ENCODE peak calls at places on chromosomes 6 and 20, in six cellular contexts. V, S, Q, E, L and P are unnamed samples.

GRCh38 chr6:11277275-11278206 is 45.1 kb upstream of the NEDD9 start:
- DNase-seq in E (no peak), S (no peak), L (peak; percentile 94), Q (no peak), V (no peak), P (peak; percentile 29)

GRCh38 chr20:22004946-22005345 is 299.5 kb downstream of the PAX1 start:
- DNase-seq in E (no peak), Q (no peak), L (no peak), S (no peak), V (no peak), P (no peak)

GRCh38 chr6:43673444-43674063 is 14.0 kb downstream of the MRPS18A start:
- DNase-seq in V (no peak), L (no peak), Q (no peak), S (no peak), E (no peak), P (peak; percentile 58)

GRCh38 chr6:41008011-41008410 is 31.0 kb downstream of the UNC5CL start:
- DNase-seq in V (no peak), E (no peak), Q (no peak), S (no peak), L (no peak), P (no peak)

GRCh38 chr20:60249436-60249835 is 291.2 kb downstream of the CDH26 start:
- DNase-seq in L (no peak), S (no peak), E (no peak), Q (no peak), V (no peak), P (no peak)

GRCh38 chr6:129612440-129612839 is 97.5 kb downstream of the ARHGAP18 start:
- DNase-seq in V (no peak), L (no peak), E (no peak), Q (no peak), S (no peak), P (no peak)

GRCh38 chr6:38603966-38604365 is 35.8 kb downstream of the BTBD9 start:
- DNase-seq in V (no peak), L (no peak), E (no peak), S (no peak), Q (no peak), P (no peak)

GRCh38 chr6:77638129-77638830 is 14.6 kb upstream of the MEI4 start:
- DNase-seq in S (no peak), E (no peak), V (no peak), Q (no peak), L (no peak), P (no peak)

GRCh38 chr6:157990321-157991066 is 8.8 kb downstream of the SYNJ2 start:
- DNase-seq in Q (no peak), E (no peak), V (no peak), L (no peak), S (no peak), P (no peak)

GRCh38 chr6:80789912-80790635 is 683.6 kb downstream of the BCKDHB start:
- DNase-seq in L (no peak), S (no peak), V (no peak), Q (no peak), E (no peak), P (no peak)

GRCh38 chr6:134177753-134178229 is 125.4 kb upstream of the SLC2A12 start:
- DNase-seq in L (no peak), S (peak; percentile 52), Q (peak; percentile 79), V (no peak), E (no peak), P (no peak)

GRCh38 chr20:31605031-31605901 is at the start of gene ID1:
- DNase-seq in L (no peak), E (peak; percentile 93), S (peak; percentile 97), Q (peak; percentile 99), V (peak; percentile 97), P (peak; percentile 95)

GRCh38 chr6:47661960-47662359 is 36.4 kb upstream of the ADGRF4 start:
- DNase-seq in L (no peak), E (no peak), V (no peak), Q (no peak), S (no peak), P (no peak)

GRCh38 chr6:41159415-41160082 is 3.4 kb downstream of the TREM2 start:
- DNase-seq in S (no peak), E (peak; percentile 17), V (no peak), L (no peak), Q (peak; percentile 68), P (no peak)

GRCh38 chr6:47669684-47670515 is 28.5 kb upstream of the ADGRF4 start:
- DNase-seq in S (no peak), E (no peak), V (no peak), L (no peak), Q (peak; percentile 78), P (no peak)

GRCh38 chr20:14336667-14337066 is 745 bp downstream of the FLRT3 start:
- DNase-seq in Q (no peak), L (no peak), S (no peak), V (no peak), E (no peak), P (no peak)

GRCh38 chr6:97282726-97283617 is at the start of gene MMS22L:
- DNase-seq in Q (peak; percentile 96), E (peak; percentile 95), L (peak; percentile 77), S (peak; percentile 96), V (peak; percentile 96), P (peak; percentile 93)

GRCh38 chr6:1390071-1390804 is 862 bp downstream of the FOXF2 start:
- DNase-seq in V (no peak), S (no peak), Q (no peak), E (peak; percentile 72), L (no peak), P (no peak)

GRCh38 chr6:140264451-140264850 is 890.0 kb upstream of the CITED2 start:
- DNase-seq in Q (no peak), L (no peak), E (no peak), S (no peak), V (no peak), P (no peak)

GRCh38 chr6:27213544-27214125 is 33.9 kb upstream of the PRSS16 start:
- DNase-seq in V (no peak), E (peak; percentile 82), L (no peak), S (no peak), Q (no peak), P (no peak)

GRCh38 chr20:51347871-51348270 is 194.6 kb downstream of the NFATC2 start:
- DNase-seq in L (no peak), V (peak; percentile 15), E (no peak), S (no peak), Q (no peak), P (no peak)

GRCh38 chr20:9884666-9885065 is 45.8 kb upstream of the PAK5 start:
- DNase-seq in S (no peak), V (no peak), Q (no peak), E (no peak), L (no peak), P (no peak)

GRCh38 chr6:129284225-129284624 is 401.3 kb downstream of the LAMA2 start:
- DNase-seq in Q (no peak), V (no peak), L (no peak), S (no peak), E (no peak), P (no peak)

GRCh38 chr6:170167657-170168159 is 123.2 kb downstream of the DLL1 start:
- DNase-seq in Q (no peak), L (no peak), S (no peak), V (peak; percentile 58), E (no peak), P (peak; percentile 32)
- TF ChIP-seq EP300 in Q (no peak), L (no peak), S (no peak), V (no peak), E (no peak), P (no peak)

GRCh38 chr6:18266524-18266908 is 2.2 kb upstream of the DEK start:
- DNase-seq in Q (no peak), S (no peak), L (no peak), V (no peak), E (no peak), P (no peak)
- TF ChIP-seq EP300 in Q (no peak), S (no peak), L (no peak), V (no peak), E (no peak), P (no peak)

GRCh38 chr20:45970646-45971424 is 1.2 kb downstream of the ZNF335 start:
- DNase-seq in V (no peak), E (no peak), L (no peak), S (peak; percentile 41), Q (no peak), P (peak; percentile 52)

GRCh38 chr20:45972500-45973183 is 639 bp upstream of the ZNF335 start:
- DNase-seq in E (no peak), Q (no peak), S (peak; percentile 13), L (no peak), V (peak; percentile 65), P (no peak)

GRCh38 chr20:45969712-45970634 is 2.0 kb downstream of the ZNF335 start:
- DNase-seq in V (peak; percentile 57), E (no peak), L (no peak), S (peak; percentile 19), Q (no peak), P (peak; percentile 47)

GRCh38 chr20:45971425-45971674 is 653 bp downstream of the ZNF335 start:
- DNase-seq in L (no peak), V (no peak), E (no peak), Q (no peak), S (no peak), P (no peak)

DNA sequence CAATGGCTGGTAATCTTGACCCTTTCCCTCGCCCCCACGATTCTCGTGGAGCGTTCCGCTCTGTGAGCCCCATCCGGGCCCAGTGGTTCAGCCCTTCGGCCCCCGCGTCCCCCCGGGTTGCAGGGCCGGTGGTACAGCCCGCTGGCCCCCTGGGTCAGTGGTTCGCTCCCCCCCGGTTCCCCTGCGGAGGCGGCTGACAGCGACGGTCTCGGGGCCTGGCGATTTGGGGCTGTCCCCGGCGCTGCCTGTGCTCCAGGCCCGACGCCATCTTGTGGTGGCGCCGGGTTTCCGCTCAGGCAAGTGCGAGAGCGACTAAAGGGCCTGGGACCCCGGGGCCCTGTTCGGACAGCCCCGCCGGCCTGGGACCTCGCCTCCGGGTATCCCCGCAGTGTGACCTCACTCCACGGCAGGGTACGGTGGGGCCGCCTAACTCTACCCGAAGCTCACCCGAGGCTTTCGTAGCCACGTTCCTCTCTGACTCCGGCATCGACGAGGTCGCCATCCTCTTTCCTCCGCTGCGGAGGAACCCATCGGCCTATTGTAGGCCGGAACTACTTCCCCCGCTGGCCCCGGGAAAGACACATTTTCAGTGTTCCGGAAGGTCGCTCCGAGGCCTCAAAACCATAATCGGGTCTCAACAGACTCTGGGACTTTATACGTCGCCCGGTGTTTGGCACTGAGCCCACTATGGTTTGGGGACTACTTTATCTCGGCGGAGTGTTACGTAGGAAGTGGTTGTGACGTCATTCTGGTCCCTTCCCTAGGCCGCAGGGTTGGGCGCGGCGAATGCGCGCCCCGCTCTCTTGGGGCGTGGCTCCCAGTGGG is at the start of gene ZNF335:
- DNase-seq in V (peak; percentile 98), Q (peak; percentile 98), L (peak; percentile 86), E (peak; percentile 96), S (peak; percentile 95), P (peak; percentile 98)
- TF ChIP-seq EP300 in V (no peak), Q (no peak), L (peak; percentile 58), E (no peak), S (no peak), P (peak; percentile 69)

DNA sequence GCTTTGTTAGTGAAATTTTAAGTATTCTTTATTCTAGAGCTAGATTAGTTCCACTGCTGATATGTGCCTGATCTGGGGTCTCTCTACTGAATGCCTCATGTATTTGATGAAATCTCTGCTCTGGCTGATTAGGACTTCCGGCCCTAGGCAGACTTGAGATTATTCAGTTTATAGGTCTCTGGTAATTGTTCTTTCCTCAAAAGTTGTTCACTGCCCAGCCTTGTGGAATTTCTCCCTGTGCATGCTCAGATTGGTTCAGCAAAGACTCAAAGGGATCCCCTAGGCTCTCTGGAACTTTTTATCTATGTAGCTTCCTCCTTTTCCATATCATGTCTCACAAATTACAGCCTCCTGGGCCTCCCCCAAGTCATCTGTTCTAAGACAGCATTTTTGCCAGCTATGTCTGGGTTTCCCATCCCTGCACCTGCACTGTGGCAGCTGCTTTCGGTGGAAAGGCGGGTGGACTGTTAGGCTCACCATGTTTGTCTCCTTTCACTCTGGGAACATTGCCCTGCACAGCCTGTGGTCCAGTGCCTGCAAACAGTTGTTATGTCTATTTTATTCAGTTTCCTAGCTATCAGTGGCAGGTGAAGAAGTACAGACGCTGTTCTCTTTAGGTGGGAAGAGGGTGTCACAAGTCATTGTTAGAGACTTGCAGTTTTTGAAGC is 73.7 kb downstream of the RPP40 start:
- DNase-seq in L (no peak), E (peak; percentile 41), V (no peak), Q (no peak), S (no peak), P (no peak)
- TF ChIP-seq EP300 in L (no peak), E (no peak), V (no peak), Q (no peak), S (no peak), P (no peak)